ENCODE peak calls at places on chromosomes 3 and 15, in four cellular contexts. O is colonic mucosa; K is activated T-helper 1 cell treated with anti-CD3 and anti-CD28 coated beads, Interleukin-2, amount 50 U/mL, for 16 hours; Y is T-helper 22 cell. G is an unnamed sample.

GRCh38 chr3:161026612-161027217 is 78.4 kb downstream of the B3GALNT1 start:
- DNase-seq in K (no peak), O (no peak), Y (no peak), G (no peak)

GRCh38 chr3:66592061-66592875 is 91.4 kb upstream of the LRIG1 start:
- DNase-seq in O (no peak), K (no peak), Y (no peak), G (no peak)

GRCh38 chr3:134067311-134068161 is 37.8 kb upstream of the SLCO2A1 start:
- DNase-seq in O (peak), K (no peak), Y (no peak), G (peak)

GRCh38 chr3:14523792-14524191 is 16.4 kb downstream of the GRIP2 start:
- DNase-seq in Y (no peak), O (no peak), K (no peak), G (no peak)

GRCh38 chr3:126050050-126050392 is 33.9 kb downstream of the SLC41A3 start:
- DNase-seq in O (no peak), Y (no peak), K (no peak), G (no peak)

GRCh38 chr15:70248116-70249025 is 150.7 kb upstream of the TLE3 start:
- DNase-seq in O (no peak), K (no peak), Y (no peak), G (no peak)

GRCh38 chr3:185175370-185175987 is 22.6 kb upstream of the C3orf70 start:
- DNase-seq in O (peak), Y (no peak), K (no peak), G (no peak)

GRCh38 chr3:156052115-156052514 is 68.3 kb upstream of the KCNAB1 start:
- DNase-seq in O (no peak), K (no peak), Y (no peak), G (no peak)

GRCh38 chr15:77839970-77840609 is 207.4 kb upstream of the LINGO1 start:
- DNase-seq in K (no peak), O (no peak), Y (no peak), G (no peak)

GRCh38 chr15:49103002-49103401 is 52.4 kb downstream of the COPS2 start:
- DNase-seq in Y (no peak), O (no peak), K (no peak), G (no peak)

GRCh38 chr15:94229591-94230365 is 1.6 kb upstream of the MCTP2 start:
- DNase-seq in Y (peak), O (no peak), K (peak), G (no peak)

GRCh38 chr15:85318048-85318731 is 62.2 kb upstream of the AKAP13 start:
- DNase-seq in K (no peak), O (peak), Y (peak), G (peak)

GRCh38 chr3:193148678-193149473 is 92.1 kb upstream of the PLAAT1 start:
- DNase-seq in O (no peak), Y (no peak), K (no peak), G (no peak)

GRCh38 chr3:159685801-159686200 is 302.8 kb upstream of the IL12A start:
- DNase-seq in O (no peak), K (no peak), Y (no peak), G (no peak)

GRCh38 chr3:144351968-144352367 is 380.3 kb downstream of the DIPK2A start:
- DNase-seq in Y (no peak), O (no peak), K (no peak), G (no peak)

GRCh38 chr15:99536422-99537033 is 29.3 kb upstream of the MEF2A start:
- DNase-seq in Y (no peak), K (no peak), O (no peak), G (peak)

GRCh38 chr15:79310612-79310984 is 314 bp upstream of the TMED3 start:
- DNase-seq in O (no peak), K (no peak), Y (no peak), G (no peak)

GRCh38 chr3:46948830-46949671 is 27.5 kb downstream of the CCDC12 start:
- DNase-seq in Y (no peak), O (peak), K (no peak), G (no peak)

GRCh38 chr15:83282859-83283812 is 1.3 kb downstream of the BNC1 start:
- DNase-seq in O (no peak), K (no peak), Y (no peak), G (peak)

GRCh38 chr3:8743911-8744310 is 10.3 kb downstream of the CAV3 start:
- DNase-seq in O (no peak), Y (no peak), K (no peak), G (no peak)

GRCh38 chr15:42218953-42219596 is 11.0 kb upstream of the VPS39 start:
- DNase-seq in Y (no peak), O (no peak), K (no peak), G (no peak)

G was measured in endothelial cell of umbilical vein.